ENCODE peak calls at places on chromosomes 6 and 20, in four cellular contexts. One of them, this sample, is unnamed.

GRCh38 chr6:69096681-69097080 is 461.6 kb downstream of the ADGRB3 start:
- DNase-seq in T-helper 1 cell: no peak
- DNase-seq in hepatocyte: no peak
- DNase-seq in amniotic stem cell: no peak
- DNase-seq in this sample: no peak

GRCh38 chr6:56955171-56956155 is 556 bp downstream of the BEND6 start:
- DNase-seq in T-helper 1 cell: no peak
- DNase-seq in hepatocyte: peak; percentile 90
- DNase-seq in amniotic stem cell: peak; percentile 83
- DNase-seq in this sample: peak; percentile 96

GRCh38 chr6:111263837-111264236 is 176.5 kb downstream of the SLC16A10 start:
- DNase-seq in T-helper 1 cell: no peak
- DNase-seq in hepatocyte: no peak
- DNase-seq in amniotic stem cell: peak; percentile 63
- DNase-seq in this sample: peak; percentile 73

GRCh38 chr6:7590918-7591302 is 912 bp downstream of the SNRNP48 start:
- DNase-seq in T-helper 1 cell: no peak
- DNase-seq in hepatocyte: peak; percentile 28
- DNase-seq in amniotic stem cell: no peak
- DNase-seq in this sample: peak; percentile 57

GRCh38 chr6:144834426-144835038 is 549.4 kb downstream of the UTRN start:
- DNase-seq in T-helper 1 cell: no peak
- DNase-seq in hepatocyte: no peak
- DNase-seq in amniotic stem cell: no peak
- DNase-seq in this sample: no peak

GRCh38 chr6:42694586-42694985 is 27.8 kb downstream of the PRPH2 start:
- DNase-seq in T-helper 1 cell: no peak
- DNase-seq in hepatocyte: no peak
- DNase-seq in amniotic stem cell: peak; percentile 37
- DNase-seq in this sample: no peak

GRCh38 chr20:6663751-6664388 is 103.6 kb upstream of the BMP2 start:
- DNase-seq in T-helper 1 cell: no peak
- DNase-seq in hepatocyte: peak; percentile 24
- DNase-seq in amniotic stem cell: no peak
- DNase-seq in this sample: no peak

GRCh38 chr20:61127311-61128044 is 124.6 kb upstream of the CDH4 start:
- DNase-seq in T-helper 1 cell: no peak
- DNase-seq in hepatocyte: no peak
- DNase-seq in amniotic stem cell: no peak
- DNase-seq in this sample: peak; percentile 2

GRCh38 chr6:36873612-36874011 is 991 bp downstream of the PPIL1 start:
- DNase-seq in T-helper 1 cell: no peak
- DNase-seq in hepatocyte: no peak
- DNase-seq in amniotic stem cell: no peak
- DNase-seq in this sample: peak; percentile 35

GRCh38 chr6:146550911-146551310 is 7.3 kb downstream of the RAB32 start:
- DNase-seq in T-helper 1 cell: no peak
- DNase-seq in hepatocyte: no peak
- DNase-seq in amniotic stem cell: no peak
- DNase-seq in this sample: no peak

GRCh38 chr6:21538186-21538798 is 55.3 kb upstream of the SOX4 start:
- DNase-seq in T-helper 1 cell: no peak
- DNase-seq in hepatocyte: no peak
- DNase-seq in amniotic stem cell: no peak
- DNase-seq in this sample: peak; percentile 58

GRCh38 chr20:10322073-10323012 is 103.7 kb downstream of the SNAP25 start:
- DNase-seq in T-helper 1 cell: no peak
- DNase-seq in hepatocyte: no peak
- DNase-seq in amniotic stem cell: no peak
- DNase-seq in this sample: peak; percentile 32

GRCh38 chr6:159360306-159360705 is 191.1 kb downstream of the FNDC1 start:
- DNase-seq in T-helper 1 cell: no peak
- DNase-seq in hepatocyte: no peak
- DNase-seq in amniotic stem cell: no peak
- DNase-seq in this sample: no peak

GRCh38 chr6:34154668-34155447 is 9.0 kb upstream of the GRM4 start:
- DNase-seq in T-helper 1 cell: no peak
- DNase-seq in hepatocyte: peak; percentile 75
- DNase-seq in amniotic stem cell: no peak
- DNase-seq in this sample: peak; percentile 52

GRCh38 chr6:105091140-105091829 is 88.5 kb downstream of the POPDC3 start:
- DNase-seq in T-helper 1 cell: no peak
- DNase-seq in hepatocyte: no peak
- DNase-seq in amniotic stem cell: no peak
- DNase-seq in this sample: no peak

GRCh38 chr20:3797592-3798404 is 1.7 kb downstream of the CDC25B start:
- DNase-seq in T-helper 1 cell: no peak
- DNase-seq in hepatocyte: no peak
- DNase-seq in amniotic stem cell: no peak
- DNase-seq in this sample: peak; percentile 60

GRCh38 chr20:10376271-10377075 is 57.5 kb downstream of the MKKS start:
- DNase-seq in T-helper 1 cell: no peak
- DNase-seq in hepatocyte: no peak
- DNase-seq in amniotic stem cell: no peak
- DNase-seq in this sample: peak; percentile 35

GRCh38 chr20:59148713-59149493 is 14.7 kb upstream of the ZNF831 start:
- DNase-seq in T-helper 1 cell: no peak
- DNase-seq in hepatocyte: no peak
- DNase-seq in amniotic stem cell: no peak
- DNase-seq in this sample: no peak

GRCh38 chr6:89368107-89368506 is 15.6 kb upstream of the UBE2J1 start:
- DNase-seq in T-helper 1 cell: peak; percentile 10
- DNase-seq in hepatocyte: peak; percentile 85
- DNase-seq in amniotic stem cell: peak; percentile 53
- DNase-seq in this sample: peak; percentile 66

GRCh38 chr20:50190251-50191064 is at the start of gene CEBPB:
- DNase-seq in T-helper 1 cell: peak; percentile 65
- DNase-seq in hepatocyte: peak; percentile 95
- DNase-seq in amniotic stem cell: peak; percentile 75
- DNase-seq in this sample: peak; percentile 92

GRCh38 chr6:37502703-37503485 is 3.2 kb upstream of the CCDC167 start:
- DNase-seq in T-helper 1 cell: peak; percentile 54
- DNase-seq in hepatocyte: no peak
- DNase-seq in amniotic stem cell: no peak
- DNase-seq in this sample: no peak

GRCh38 chr6:152356659-152357058 is 280.5 kb downstream of the SYNE1 start:
- DNase-seq in T-helper 1 cell: no peak
- DNase-seq in hepatocyte: peak; percentile 32
- DNase-seq in amniotic stem cell: no peak
- DNase-seq in this sample: peak; percentile 62

GRCh38 chr20:57173986-57174385 is 92.5 kb downstream of the BMP7 start:
- DNase-seq in T-helper 1 cell: no peak
- DNase-seq in hepatocyte: no peak
- DNase-seq in amniotic stem cell: no peak
- DNase-seq in this sample: no peak

GRCh38 chr6:26032387-26033131 is 54.7 kb upstream of the HFE start:
- DNase-seq in T-helper 1 cell: no peak
- DNase-seq in hepatocyte: peak; percentile 40
- DNase-seq in amniotic stem cell: no peak
- DNase-seq in this sample: peak; percentile 52

GRCh38 chr6:149499066-149499465 is 14.3 kb upstream of the ZC3H12D start:
- DNase-seq in T-helper 1 cell: no peak
- DNase-seq in hepatocyte: peak; percentile 23
- DNase-seq in amniotic stem cell: peak; percentile 35
- DNase-seq in this sample: peak; percentile 92

GRCh38 chr20:11344939-11345338 is 572.8 kb upstream of the BTBD3 start:
- DNase-seq in T-helper 1 cell: no peak
- DNase-seq in hepatocyte: no peak
- DNase-seq in amniotic stem cell: no peak
- DNase-seq in this sample: no peak

GRCh38 chr6:29685718-29686326 is 4.9 kb upstream of the ZFP57 start:
- DNase-seq in T-helper 1 cell: no peak
- DNase-seq in hepatocyte: no peak
- DNase-seq in amniotic stem cell: no peak
- DNase-seq in this sample: no peak

GRCh38 chr20:18815194-18815942 is 1.8 kb downstream of the SCP2D1 start:
- DNase-seq in T-helper 1 cell: no peak
- DNase-seq in hepatocyte: no peak
- DNase-seq in amniotic stem cell: no peak
- DNase-seq in this sample: no peak

GRCh38 chr6:150254671-150255228 is 111.9 kb downstream of the PPP1R14C start:
- DNase-seq in T-helper 1 cell: no peak
- DNase-seq in hepatocyte: no peak
- DNase-seq in amniotic stem cell: peak; percentile 75
- DNase-seq in this sample: no peak

GRCh38 chr6:166456360-166457156 is 73.8 kb upstream of the MPC1 start:
- DNase-seq in T-helper 1 cell: no peak
- DNase-seq in hepatocyte: no peak
- DNase-seq in amniotic stem cell: no peak
- DNase-seq in this sample: peak; percentile 33

GRCh38 chr20:49668181-49668877 is 45.3 kb downstream of the B4GALT5 start:
- DNase-seq in T-helper 1 cell: peak; percentile 52
- DNase-seq in hepatocyte: no peak
- DNase-seq in amniotic stem cell: no peak
- DNase-seq in this sample: no peak

GRCh38 chr6:20876016-20876415 is 341.8 kb downstream of the CDKAL1 start:
- DNase-seq in T-helper 1 cell: no peak
- DNase-seq in hepatocyte: peak; percentile 8
- DNase-seq in amniotic stem cell: peak; percentile 19
- DNase-seq in this sample: peak; percentile 13

GRCh38 chr20:2281563-2281962 is 14.2 kb upstream of the TGM3 start:
- DNase-seq in T-helper 1 cell: no peak
- DNase-seq in hepatocyte: no peak
- DNase-seq in amniotic stem cell: no peak
- DNase-seq in this sample: no peak

GRCh38 chr20:30811896-30812671 is 445.4 kb upstream of the DEFB115 start:
- DNase-seq in T-helper 1 cell: no peak
- DNase-seq in hepatocyte: no peak
- DNase-seq in amniotic stem cell: no peak
- DNase-seq in this sample: peak; percentile 16

GRCh38 chr6:122994256-122994655 is 1.8 kb upstream of the CLVS2 start:
- DNase-seq in T-helper 1 cell: no peak
- DNase-seq in hepatocyte: no peak
- DNase-seq in amniotic stem cell: no peak
- DNase-seq in this sample: no peak

GRCh38 chr6:39280247-39280731 is 33.9 kb downstream of the KCNK17 start:
- DNase-seq in T-helper 1 cell: no peak
- DNase-seq in hepatocyte: peak; percentile 68
- DNase-seq in amniotic stem cell: no peak
- DNase-seq in this sample: peak; percentile 86

GRCh38 chr20:49170714-49171113 is 17.4 kb downstream of the STAU1 start:
- DNase-seq in T-helper 1 cell: no peak
- DNase-seq in hepatocyte: no peak
- DNase-seq in amniotic stem cell: no peak
- DNase-seq in this sample: no peak

GRCh38 chr20:61120595-61121515 is 131.2 kb upstream of the CDH4 start:
- DNase-seq in T-helper 1 cell: no peak
- DNase-seq in hepatocyte: peak; percentile 84
- DNase-seq in amniotic stem cell: no peak
- DNase-seq in this sample: peak; percentile 35

GRCh38 chr20:58903636-58904035 is 51.1 kb downstream of the GNAS start:
- DNase-seq in T-helper 1 cell: no peak
- DNase-seq in hepatocyte: no peak
- DNase-seq in amniotic stem cell: no peak
- DNase-seq in this sample: no peak

This sample was measured in PC-3.